ENCODE peak calls at places on chromosome 10, in four cellular contexts. N is DMS153, W is left ventricle myocardium inferior, F is RWPE1. R is an unnamed sample.

GRCh38 chr10:93225938-93226337 is 152.2 kb downstream of the CYP26A1 start:
- DNase-seq in F (no peak), N (no peak), W (no peak), R (no peak)

GRCh38 chr10:87863102-87863943 is at the start of the genes KLLN and PTEN:
- DNase-seq in F (peak), W (peak), N (peak), R (peak)

GRCh38 chr10:8048281-8049008 is 6.0 kb upstream of the GATA3 start:
- DNase-seq in N (no peak), F (no peak), W (no peak), R (no peak)

GRCh38 chr10:46237815-46238510 is 48.8 kb upstream of the ANTXRL start:
- DNase-seq in W (no peak), N (no peak), F (no peak), R (no peak)

GRCh38 chr10:117224881-117225280 is 16.0 kb upstream of the SLC18A2 start:
- DNase-seq in F (no peak), W (no peak), N (no peak), R (no peak)

GRCh38 chr10:5413012-5413938 is 918 bp downstream of the NET1 start:
- DNase-seq in W (no peak), F (peak), N (no peak), R (peak)

GRCh38 chr10:110115784-110116520 is 91.5 kb upstream of the MXI1 start:
- DNase-seq in F (no peak), W (no peak), N (no peak), R (no peak)

GRCh38 chr10:72981028-72981881 is 26.6 kb upstream of the PLA2G12B start:
- DNase-seq in W (no peak), F (no peak), N (no peak), R (no peak)

GRCh38 chr10:29142516-29143314 is 146.2 kb upstream of the LYZL1 start:
- DNase-seq in F (no peak), N (no peak), W (no peak), R (peak)

GRCh38 chr10:91462423-91462822 is 52.3 kb downstream of the HECTD2 start:
- DNase-seq in W (no peak), F (no peak), N (no peak), R (no peak)

GRCh38 chr10:11180228-11180627 is 162.6 kb downstream of the CELF2 start:
- DNase-seq in F (no peak), W (no peak), N (no peak), R (no peak)

GRCh38 chr10:86651021-86651471 is 3.3 kb upstream of the OPN4 start:
- DNase-seq in F (no peak), W (no peak), N (no peak), R (no peak)

GRCh38 chr10:74651565-74651964 is 174.8 kb upstream of the KAT6B start:
- DNase-seq in N (no peak), W (no peak), F (no peak), R (no peak)

GRCh38 chr10:132066186-132066585 is 440 bp downstream of the JAKMIP3 start:
- DNase-seq in W (no peak), F (no peak), N (no peak), R (no peak)

GRCh38 chr10:127524869-127525268 is 24.2 kb upstream of the NPS start:
- DNase-seq in W (no peak), N (no peak), F (peak), R (no peak)

GRCh38 chr10:122103592-122103991 is 114.6 kb downstream of the TACC2 start:
- DNase-seq in W (no peak), F (no peak), N (no peak), R (no peak)

GRCh38 chr10:58435297-58435696 is 50.1 kb downstream of the TFAM start:
- DNase-seq in F (peak), W (peak), N (peak), R (peak)

R was measured in Calu3.